ENCODE peak calls at places on chromosomes 4 and X, in nine cellular contexts. U is AG09319, D is GM12865, Z is cardiac muscle cell, G is Calu3, H is body of pancreas, S is NB4, J is choroid plexus epithelial cell, Y is astrocyte. Q is an unnamed sample.

GRCh38 chr4:153267013-153267412 is 62.8 kb downstream of the TRIM2 start:
- DNase-seq in U (no peak), D (no peak), Z (no peak), G (no peak), H (peak; percentile 38), S (no peak), J (peak; percentile 82), Y (peak; percentile 34), Q (no peak)

GRCh38 chrX:119478504-119478903 is 10.3 kb downstream of the SLC25A5 start:
- DNase-seq in U (no peak), D (no peak), Z (no peak), G (no peak), H (no peak), S (no peak), J (no peak), Y (no peak), Q (no peak)

GRCh38 chr4:80173387-80173786 is 23.9 kb upstream of the PRDM8 start:
- DNase-seq in U (no peak), D (peak; percentile 71), Z (no peak), G (no peak), H (no peak), S (peak; percentile 73), J (peak; percentile 54), Y (peak; percentile 84), Q (no peak)

GRCh38 chr4:176193898-176194297 is 1.5 kb downstream of the SPATA4 start:
- DNase-seq in U (no peak), D (peak; percentile 9), Z (no peak), G (no peak), H (no peak), S (no peak), J (peak; percentile 17), Y (peak; percentile 79), Q (no peak)

GRCh38 chrX:67568769-67569168 is 24.9 kb downstream of the AR start:
- DNase-seq in U (no peak), D (no peak), Z (no peak), G (no peak), H (no peak), S (no peak), J (no peak), Y (no peak), Q (no peak)

GRCh38 chrX:140040397-140040796 is 75.1 kb upstream of the CXorf66 start:
- DNase-seq in U (no peak), D (no peak), Z (no peak), G (peak; percentile 38), H (no peak), S (peak; percentile 4), J (no peak), Y (peak; percentile 47), Q (no peak)

GRCh38 chr4:113919611-113920010 is 59.8 kb downstream of the ARSJ start:
- DNase-seq in U (no peak), D (no peak), Z (no peak), G (no peak), H (no peak), S (no peak), J (peak; percentile 42), Y (peak; percentile 64), Q (no peak)

GRCh38 chrX:15475486-15475885 is 17.6 kb downstream of the PIR start:
- DNase-seq in U (no peak), D (no peak), Z (no peak), G (no peak), H (no peak), S (no peak), J (no peak), Y (no peak), Q (no peak)

GRCh38 chr4:172892300-172892699 is 276.3 kb upstream of the GALNT7 start:
- DNase-seq in U (no peak), D (peak; percentile 48), Z (no peak), G (peak; percentile 10), H (no peak), S (peak; percentile 45), J (peak; percentile 52), Y (no peak), Q (peak; percentile 14)

GRCh38 chrX:25527596-25527995 is 511.8 kb upstream of the ARX start:
- DNase-seq in U (no peak), D (no peak), Z (no peak), G (no peak), H (no peak), S (no peak), J (no peak), Y (no peak), Q (no peak)

GRCh38 chr4:94127707-94128328 is 79.8 kb upstream of the SMARCAD1 start:
- DNase-seq in U (peak; percentile 2), D (peak; percentile 43), Z (peak; percentile 46), G (peak; percentile 21), H (no peak), S (peak; percentile 39), J (peak; percentile 59), Y (peak; percentile 8), Q (no peak)

GRCh38 chr4:52550186-52550585 is 108.9 kb downstream of the USP46 start:
- DNase-seq in U (no peak), D (no peak), Z (peak; percentile 12), G (no peak), H (no peak), S (no peak), J (peak; percentile 14), Y (no peak), Q (no peak)

GRCh38 chr4:26088433-26088928 is 174.5 kb downstream of the SMIM20 start:
- DNase-seq in U (peak; percentile 40), D (peak; percentile 67), Z (no peak), G (peak; percentile 11), H (no peak), S (peak; percentile 76), J (peak; percentile 65), Y (peak; percentile 68), Q (no peak)

GRCh38 chr4:34720563-34720962 is 1523.8 kb downstream of the ARAP2 start:
- DNase-seq in U (no peak), D (peak; percentile 17), Z (peak; percentile 58), G (no peak), H (no peak), S (peak; percentile 60), J (peak; percentile 71), Y (peak; percentile 13), Q (no peak)
- TF ChIP-seq CTCF in U (peak; percentile 25), D (peak; percentile 17), Z (peak; percentile 54), G (no peak), H (peak; percentile 29), S (peak; percentile 52), J (peak; percentile 62), Y (peak; percentile 51), Q (peak; percentile 61)

GRCh38 chr4:762211-763190 is 56.9 kb downstream of the PCGF3 start:
- DNase-seq in U (no peak), D (no peak), Z (no peak), G (no peak), H (no peak), S (peak; percentile 54), J (peak; percentile 59), Y (peak; percentile 22), Q (no peak)
- TF ChIP-seq CTCF in U (peak; percentile 11), D (peak; percentile 8), Z (peak; percentile 25), G (no peak), H (peak; percentile 24), S (peak; percentile 49), J (peak; percentile 69), Y (peak; percentile 33), Q (no peak)

GRCh38 chr4:56977321-56978012 is at the start of gene NOA1:
- DNase-seq in U (peak; percentile 98), D (peak; percentile 99), Z (peak; percentile 97), G (peak; percentile 94), H (peak; percentile 98), S (peak; percentile 99), J (peak; percentile 100), Y (peak; percentile 97), Q (peak; percentile 99)
- TF ChIP-seq CTCF in U (no peak), D (no peak), Z (no peak), G (no peak), H (no peak), S (no peak), J (no peak), Y (no peak), Q (no peak)

GRCh38 chrX:38224160-38224559 is 3.5 kb upstream of the SRPX start:
- DNase-seq in U (no peak), D (no peak), Z (no peak), G (no peak), H (no peak), S (no peak), J (no peak), Y (no peak), Q (no peak)

GRCh38 chrX:38221391-38221929 is 789 bp upstream of the SRPX start:
- DNase-seq in U (no peak), D (no peak), Z (no peak), G (no peak), H (no peak), S (no peak), J (no peak), Y (no peak), Q (no peak)

GRCh38 chrX:38220936-38221386 is 290 bp upstream of the SRPX start:
- DNase-seq in U (no peak), D (no peak), Z (no peak), G (no peak), H (no peak), S (no peak), J (no peak), Y (peak; percentile 29), Q (no peak)

GRCh38 chrX:38216642-38217041 is 4.0 kb downstream of the SRPX start:
- DNase-seq in U (no peak), D (peak; percentile 28), Z (no peak), G (no peak), H (no peak), S (no peak), J (peak; percentile 88), Y (peak; percentile 41), Q (no peak)

GRCh38 chrX:38220024-38220935 is at the start of gene SRPX:
- DNase-seq in U (no peak), D (peak; percentile 17), Z (peak; percentile 65), G (peak; percentile 64), H (peak; percentile 25), S (peak; percentile 52), J (peak; percentile 48), Y (peak; percentile 34), Q (peak; percentile 38)
- TF ChIP-seq CTCF in U (peak; percentile 41), D (peak; percentile 9), Z (peak; percentile 36), G (peak; percentile 39), H (peak; percentile 11), S (peak; percentile 10), J (peak; percentile 58), Y (peak; percentile 23), Q (peak; percentile 33)

Q was measured in endothelial cell.